ENCODE peak calls at places on chromosomes 7 and 10, in four cellular contexts. E is M059J, Z is erythroblast, S is body of pancreas. K is an unnamed sample.

GRCh38 chr7:18212788-18213187 is 185.1 kb upstream of the PRPS1L1 start:
- DNase-seq in S (no peak), E (no peak), Z (no peak), K (peak)

GRCh38 chr10:33109788-33110469 is 151.9 kb upstream of the ITGB1 start:
- DNase-seq in S (no peak), E (no peak), Z (no peak), K (no peak)

GRCh38 chr7:131899271-131900030 is 343.0 kb upstream of the PODXL start:
- DNase-seq in E (peak), Z (no peak), S (no peak), K (no peak)

GRCh38 chr10:7529638-7530037 is 118.8 kb upstream of the SFMBT2 start:
- DNase-seq in S (no peak), E (peak), Z (no peak), K (peak)

GRCh38 chr7:49721441-49721840 is 52.0 kb upstream of the VWC2 start:
- DNase-seq in S (no peak), Z (no peak), E (no peak), K (no peak)

GRCh38 chr10:114824396-114824795 is 2.8 kb downstream of the FHIP2A start:
- DNase-seq in Z (peak), S (no peak), E (no peak), K (no peak)

GRCh38 chr7:90222811-90223725 is 11.5 kb downstream of the STEAP2 start:
- DNase-seq in Z (no peak), S (no peak), E (peak), K (no peak)

GRCh38 chr10:120873741-120874140 is 22.6 kb downstream of the WDR11 start:
- DNase-seq in Z (no peak), S (no peak), E (no peak), K (no peak)